ENCODE peak calls at places on chromosomes 2 and 18, in five cellular contexts. B, J, A, E and F are unnamed samples. For H3K4me1, the result is how much of the 10 kb centered on the place peaks cover.

GRCh38 chr2:97011977-97012569 is 25.7 kb upstream of the FAM178B start:
- DNase-seq in B (no peak), J (peak), A (peak), E (peak), F (peak)

GRCh38 chr2:241794250-241794823 is 14.7 kb upstream of the NEU4 start:
- DNase-seq in B (no peak), J (no peak), A (no peak), E (no peak), F (no peak)

GRCh38 chr2:68837164-68837860 is 33.9 kb downstream of the BMP10 start:
- DNase-seq in B (peak), J (peak), A (peak), E (peak), F (peak)

GRCh38 chr2:201158111-201158929 is 24.6 kb upstream of the CASP10 start:
- DNase-seq in B (peak), J (peak), A (peak), E (peak), F (peak)

GRCh38 chr18:13449651-13450050 is 231.1 kb downstream of the LDLRAD4 start:
- DNase-seq in B (no peak), J (no peak), A (no peak), E (no peak), F (no peak)

GRCh38 chr2:219521066-219521880 is 7.0 kb downstream of the ASIC4 start:
- DNase-seq in B (peak), J (no peak), A (peak), E (no peak), F (no peak)

GRCh38 chr2:70887550-70888229 is 48.0 kb upstream of the ATP6V1B1 start:
- DNase-seq in B (peak), J (no peak), A (no peak), E (no peak), F (no peak)

GRCh38 chr2:160353166-160353565 is 140.4 kb downstream of the RBMS1 start:
- DNase-seq in B (no peak), J (no peak), A (no peak), E (no peak), F (no peak)

GRCh38 chr2:63544017-63544627 is 44.2 kb downstream of the WDPCP start:
- DNase-seq in B (no peak), J (no peak), A (no peak), E (no peak), F (no peak)

GRCh38 chr18:58407263-58407648 is 221.6 kb downstream of the ALPK2 start:
- DNase-seq in B (no peak), J (no peak), A (peak), E (no peak), F (no peak)

GRCh38 chr2:174972924-174973323 is 32.3 kb downstream of the CHN1 start:
- DNase-seq in B (no peak), J (no peak), A (no peak), E (no peak), F (no peak)

GRCh38 chr2:119766944-119767343 is 7.2 kb downstream of the PTPN4 start:
- DNase-seq in B (no peak), J (no peak), A (no peak), E (no peak), F (no peak)
- H3K4me1 ChIP-seq in B (under half), J (under half), A (half or more), E (under half), F (under half)

GRCh38 chr2:130819915-130820861 is 16.5 kb upstream of the ARHGEF4 start:
- DNase-seq in B (no peak), J (no peak), A (no peak), E (no peak), F (no peak)
- H3K4me3 ChIP-seq in B (no peak), J (no peak), A (no peak), E (no peak), F (no peak)

DNA sequence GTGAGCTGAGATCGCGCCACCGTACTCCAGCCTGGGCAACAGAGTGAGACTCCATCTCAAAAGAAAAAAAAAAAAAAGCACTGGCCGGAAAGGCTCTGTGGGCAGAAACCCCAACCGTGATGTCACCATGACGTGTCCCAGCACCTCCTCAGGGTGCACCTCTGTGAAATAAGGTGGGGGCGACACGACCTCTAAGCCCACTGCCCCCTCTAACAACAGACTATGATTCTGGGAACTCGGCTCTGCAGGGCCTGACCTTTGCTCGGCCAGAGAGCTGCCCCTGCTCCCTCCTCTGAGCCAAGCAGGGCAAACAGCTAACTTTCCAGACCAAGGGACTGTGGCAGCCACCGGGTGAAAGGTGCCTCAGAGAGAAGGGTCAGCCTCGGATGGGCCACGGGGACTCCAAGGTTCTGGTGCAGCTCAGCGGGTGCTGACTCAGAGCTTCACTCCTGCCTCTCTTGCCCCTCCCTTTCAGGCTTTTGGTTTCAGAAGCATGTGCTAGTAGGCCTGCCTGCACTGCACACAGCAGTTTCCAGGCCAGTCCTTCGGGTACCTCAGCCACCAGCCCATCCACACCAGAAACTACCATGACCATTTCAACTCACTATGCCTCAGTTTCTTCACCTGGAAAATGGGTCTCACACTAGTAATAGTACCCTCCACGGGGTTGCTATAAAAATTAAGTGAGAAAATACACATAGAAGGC is 8.0 kb downstream of the TMBIM1 start:
- DNase-seq in B (peak), J (no peak), A (no peak), E (no peak), F (no peak)
- TF ChIP-seq SIN3A in B (no peak), J (no peak), A (no peak), E (no peak), F (no peak)

GRCh38 chr2:62309081-62309464 is 113.2 kb downstream of the B3GNT2 start:
- DNase-seq in B (no peak), J (no peak), A (no peak), E (no peak), F (no peak)
- H3K4me1 ChIP-seq in B (under half), J (under half), A (under half), E (half or more), F (under half)

GRCh38 chr2:196967775-196968174 is 41.3 kb upstream of the PGAP1 start:
- DNase-seq in B (no peak), J (no peak), A (no peak), E (no peak), F (no peak)

GRCh38 chr2:196970089-196970488 is 43.6 kb upstream of the PGAP1 start:
- DNase-seq in B (no peak), J (no peak), A (no peak), E (no peak), F (no peak)

GRCh38 chr2:196966078-196966477 is 39.6 kb upstream of the PGAP1 start:
- DNase-seq in B (no peak), J (no peak), A (no peak), E (no peak), F (no peak)

GRCh38 chr2:196963961-196964360 is 37.5 kb upstream of the PGAP1 start:
- DNase-seq in B (no peak), J (no peak), A (no peak), E (no peak), F (no peak)

GRCh38 chr2:196967126-196967525 is 40.6 kb upstream of the PGAP1 start:
- DNase-seq in B (no peak), J (no peak), A (no peak), E (no peak), F (no peak)
- H3K4me3 ChIP-seq in B (no peak), J (no peak), A (no peak), E (no peak), F (no peak)

GRCh38 chr2:164514491-164514890 is 106.8 kb downstream of the GRB14 start:
- DNase-seq in B (no peak), J (no peak), A (peak), E (no peak), F (no peak)
- TF ChIP-seq SIN3A in B (no peak), J (no peak), A (no peak), E (no peak), F (no peak)